ENCODE peak calls at places on chromosomes 2 and 18, in eight cellular contexts. One of them, this sample, is unnamed.

GRCh38 chr2:234191819-234192407 is 141.4 kb downstream of the SPP2 start:
- DNase-seq in epithelial cell of esophagus: peak
- DNase-seq in uterus: no peak
- DNase-seq in mammary epithelial cell: peak
- DNase-seq in A549: peak
- DNase-seq in GM12865: no peak
- DNase-seq in NB4: no peak
- DNase-seq in endodermal cell: no peak
- DNase-seq in this sample: peak

GRCh38 chr2:9261231-9261883 is 54.7 kb downstream of the ASAP2 start:
- DNase-seq in mammary epithelial cell: no peak
- DNase-seq in epithelial cell of esophagus: no peak
- DNase-seq in GM12865: no peak
- DNase-seq in endodermal cell: no peak
- DNase-seq in NB4: peak
- DNase-seq in A549: no peak
- DNase-seq in uterus: peak
- DNase-seq in this sample: peak

GRCh38 chr2:170848587-170848986 is 31.9 kb downstream of the GAD1 start:
- DNase-seq in epithelial cell of esophagus: peak
- DNase-seq in NB4: no peak
- DNase-seq in A549: no peak
- DNase-seq in GM12865: no peak
- DNase-seq in uterus: no peak
- DNase-seq in endodermal cell: peak
- DNase-seq in mammary epithelial cell: peak
- DNase-seq in this sample: peak

GRCh38 chr2:121907905-121908304 is 152.5 kb downstream of the TSN start:
- DNase-seq in NB4: peak
- DNase-seq in epithelial cell of esophagus: no peak
- DNase-seq in A549: no peak
- DNase-seq in uterus: no peak
- DNase-seq in endodermal cell: no peak
- DNase-seq in GM12865: no peak
- DNase-seq in mammary epithelial cell: no peak
- DNase-seq in this sample: no peak

GRCh38 chr2:7237476-7237875 is 320.3 kb downstream of the RNF144A start:
- DNase-seq in epithelial cell of esophagus: no peak
- DNase-seq in uterus: no peak
- DNase-seq in endodermal cell: no peak
- DNase-seq in GM12865: no peak
- DNase-seq in NB4: no peak
- DNase-seq in A549: no peak
- DNase-seq in mammary epithelial cell: no peak
- DNase-seq in this sample: no peak

GRCh38 chr2:36322108-36322507 is 33.5 kb upstream of the CRIM1 start:
- DNase-seq in NB4: peak
- DNase-seq in epithelial cell of esophagus: peak
- DNase-seq in A549: no peak
- DNase-seq in mammary epithelial cell: peak
- DNase-seq in uterus: no peak
- DNase-seq in endodermal cell: no peak
- DNase-seq in GM12865: no peak
- DNase-seq in this sample: peak

GRCh38 chr18:28458751-28459150 is 281.8 kb upstream of the CDH2 start:
- DNase-seq in GM12865: no peak
- DNase-seq in A549: no peak
- DNase-seq in uterus: no peak
- DNase-seq in epithelial cell of esophagus: no peak
- DNase-seq in endodermal cell: no peak
- DNase-seq in mammary epithelial cell: no peak
- DNase-seq in NB4: no peak
- DNase-seq in this sample: no peak

GRCh38 chr18:63202814-63203213 is 116.8 kb downstream of the BCL2 start:
- DNase-seq in endodermal cell: no peak
- DNase-seq in A549: no peak
- DNase-seq in NB4: no peak
- DNase-seq in uterus: no peak
- DNase-seq in epithelial cell of esophagus: no peak
- DNase-seq in mammary epithelial cell: no peak
- DNase-seq in GM12865: no peak
- DNase-seq in this sample: no peak

GRCh38 chr2:215830313-215830712 is 183.0 kb downstream of the MREG start:
- DNase-seq in A549: no peak
- DNase-seq in epithelial cell of esophagus: peak
- DNase-seq in uterus: peak
- DNase-seq in mammary epithelial cell: peak
- DNase-seq in GM12865: no peak
- DNase-seq in endodermal cell: no peak
- DNase-seq in NB4: peak
- DNase-seq in this sample: peak

GRCh38 chr2:60567919-60568874 is 14.7 kb upstream of the BCL11A start:
- DNase-seq in A549: no peak
- DNase-seq in endodermal cell: no peak
- DNase-seq in epithelial cell of esophagus: no peak
- DNase-seq in GM12865: no peak
- DNase-seq in uterus: no peak
- DNase-seq in NB4: no peak
- DNase-seq in mammary epithelial cell: no peak
- DNase-seq in this sample: no peak

DNA sequence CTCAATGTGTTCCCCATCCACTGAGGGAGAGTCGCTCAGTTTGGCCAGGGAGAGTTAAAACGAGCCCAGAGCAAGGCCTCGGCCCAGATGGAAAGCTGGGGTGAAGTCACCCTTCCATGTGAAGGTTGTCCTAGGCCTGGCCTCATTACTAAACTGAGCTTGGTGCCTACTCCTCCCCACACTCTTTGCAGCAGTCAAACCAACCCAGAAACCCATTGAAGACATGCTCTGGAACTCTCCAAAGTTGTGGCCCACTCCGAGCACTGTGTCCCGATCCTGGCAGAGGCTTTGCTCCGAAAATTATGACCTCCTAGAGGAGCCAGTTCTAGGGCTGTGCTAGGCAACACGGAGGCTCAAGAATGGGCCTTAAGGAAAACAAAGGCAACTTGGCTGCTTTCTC is 11.5 kb upstream of the CYP26B1 start:
- DNase-seq in A549: no peak
- DNase-seq in endodermal cell: peak
- DNase-seq in epithelial cell of esophagus: no peak
- DNase-seq in GM12865: no peak
- DNase-seq in mammary epithelial cell: no peak
- DNase-seq in uterus: no peak
- DNase-seq in NB4: no peak
- DNase-seq in this sample: no peak
- H3K4me3 ChIP-seq in A549: no peak
- H3K4me3 ChIP-seq in endodermal cell: no peak
- H3K4me3 ChIP-seq in epithelial cell of esophagus: no peak
- H3K4me3 ChIP-seq in GM12865: no peak
- H3K4me3 ChIP-seq in mammary epithelial cell: no peak
- H3K4me3 ChIP-seq in uterus: no peak
- H3K4me3 ChIP-seq in NB4: no peak
- H3K4me3 ChIP-seq in this sample: no peak

GRCh38 chr2:112480540-112481049 is 1.4 kb upstream of the TTL start:
- DNase-seq in epithelial cell of esophagus: peak
- DNase-seq in uterus: no peak
- DNase-seq in GM12865: peak
- DNase-seq in endodermal cell: no peak
- DNase-seq in NB4: no peak
- DNase-seq in A549: peak
- DNase-seq in mammary epithelial cell: no peak
- DNase-seq in this sample: no peak
- TF ChIP-seq CTCF in epithelial cell of esophagus: peak
- TF ChIP-seq CTCF in uterus: no peak
- TF ChIP-seq CTCF in GM12865: no peak
- TF ChIP-seq CTCF in endodermal cell: no peak
- TF ChIP-seq CTCF in NB4: no peak
- TF ChIP-seq CTCF in A549: no peak
- TF ChIP-seq CTCF in mammary epithelial cell: peak
- TF ChIP-seq CTCF in this sample: no peak

DNA sequence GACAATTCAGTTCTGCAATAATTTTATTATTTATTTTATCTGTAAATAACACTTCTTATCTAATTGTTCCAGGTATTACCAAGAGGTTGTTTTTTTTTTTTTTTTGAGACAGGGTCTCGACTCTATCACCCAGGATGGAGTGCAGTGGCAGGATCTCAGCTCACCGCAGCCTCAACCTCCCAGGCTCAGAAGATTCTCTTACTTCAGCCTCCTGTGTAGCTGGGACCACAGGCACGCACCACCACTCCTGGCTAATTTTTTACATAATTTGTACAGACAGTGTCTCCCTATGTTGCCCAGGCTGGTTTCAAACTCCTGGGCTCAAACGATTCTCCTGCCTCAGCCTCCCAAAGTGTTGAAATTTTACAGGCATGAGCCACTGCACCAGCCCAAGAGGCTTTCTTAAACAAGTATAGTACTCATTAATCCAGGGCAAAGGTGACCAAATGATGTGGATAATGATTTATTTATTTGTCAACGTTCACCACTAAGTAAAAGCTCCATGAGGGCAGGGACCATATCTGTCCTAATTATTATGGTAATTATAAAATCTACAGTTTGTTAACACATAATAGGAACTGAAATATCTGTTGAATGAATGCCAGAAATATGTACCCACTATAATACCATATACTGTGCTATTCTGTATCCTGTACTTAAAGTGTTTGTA is 12.0 kb downstream of the STK17B start:
- DNase-seq in endodermal cell: no peak
- DNase-seq in epithelial cell of esophagus: no peak
- DNase-seq in uterus: no peak
- DNase-seq in GM12865: no peak
- DNase-seq in A549: no peak
- DNase-seq in NB4: no peak
- DNase-seq in mammary epithelial cell: no peak
- DNase-seq in this sample: no peak
- H3K4me3 ChIP-seq in endodermal cell: no peak
- H3K4me3 ChIP-seq in epithelial cell of esophagus: no peak
- H3K4me3 ChIP-seq in uterus: no peak
- H3K4me3 ChIP-seq in GM12865: no peak
- H3K4me3 ChIP-seq in A549: no peak
- H3K4me3 ChIP-seq in NB4: peak
- H3K4me3 ChIP-seq in mammary epithelial cell: no peak
- H3K4me3 ChIP-seq in this sample: no peak

DNA sequence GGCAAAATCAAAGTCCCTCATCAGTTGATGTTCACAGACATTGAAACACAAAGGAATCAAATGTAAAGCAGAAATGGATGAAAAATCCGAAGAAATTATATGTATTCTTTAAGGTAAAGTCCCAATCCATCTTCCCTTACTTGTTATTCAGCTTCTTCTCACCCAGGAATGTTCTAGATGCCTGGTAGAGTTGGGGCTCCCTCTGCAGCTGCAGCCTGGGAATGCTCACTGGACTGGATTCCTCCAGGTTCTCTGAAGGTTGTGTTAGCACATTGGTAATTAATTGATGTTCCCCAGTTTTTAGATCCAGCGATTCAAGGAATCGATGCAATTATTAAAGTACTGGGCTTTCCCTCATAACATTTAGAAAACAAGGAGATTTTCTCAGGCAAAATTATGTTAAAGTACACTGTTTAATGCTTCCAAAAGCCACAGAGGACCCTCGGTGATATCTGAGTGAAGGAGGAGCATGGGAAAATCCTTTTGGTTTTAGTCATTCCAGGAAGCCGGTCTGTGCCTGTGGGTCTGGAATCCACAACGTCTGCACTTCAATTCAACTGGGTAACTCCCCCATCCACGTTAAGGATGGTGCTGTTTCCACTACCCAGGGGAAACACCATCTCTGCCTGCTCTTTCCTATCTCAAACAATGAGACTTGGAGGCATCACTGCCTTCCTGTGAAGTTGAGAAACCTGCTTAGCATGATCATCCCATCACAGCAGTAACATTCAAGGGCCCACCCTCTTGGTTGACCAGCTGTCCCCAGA is 22.0 kb downstream of the NTSR2 start:
- DNase-seq in GM12865: no peak
- DNase-seq in epithelial cell of esophagus: peak
- DNase-seq in A549: no peak
- DNase-seq in NB4: no peak
- DNase-seq in uterus: no peak
- DNase-seq in endodermal cell: peak
- DNase-seq in mammary epithelial cell: peak
- DNase-seq in this sample: peak
- TF ChIP-seq CTCF in GM12865: no peak
- TF ChIP-seq CTCF in epithelial cell of esophagus: peak
- TF ChIP-seq CTCF in A549: no peak
- TF ChIP-seq CTCF in NB4: no peak
- TF ChIP-seq CTCF in uterus: no peak
- TF ChIP-seq CTCF in endodermal cell: peak
- TF ChIP-seq CTCF in mammary epithelial cell: peak
- TF ChIP-seq CTCF in this sample: peak

GRCh38 chr2:39119732-39120520 is 925 bp downstream of the SOS1 start:
- DNase-seq in A549: peak
- DNase-seq in uterus: peak
- DNase-seq in NB4: peak
- DNase-seq in mammary epithelial cell: peak
- DNase-seq in endodermal cell: peak
- DNase-seq in epithelial cell of esophagus: peak
- DNase-seq in GM12865: peak
- DNase-seq in this sample: peak
- H3K4me3 ChIP-seq in A549: peak
- H3K4me3 ChIP-seq in uterus: peak
- H3K4me3 ChIP-seq in NB4: peak
- H3K4me3 ChIP-seq in mammary epithelial cell: peak
- H3K4me3 ChIP-seq in endodermal cell: peak
- H3K4me3 ChIP-seq in epithelial cell of esophagus: peak
- H3K4me3 ChIP-seq in GM12865: peak
- H3K4me3 ChIP-seq in this sample: peak

GRCh38 chr2:237865623-237866041 is 6.2 kb downstream of the RAMP1 start:
- DNase-seq in uterus: no peak
- DNase-seq in endodermal cell: peak
- DNase-seq in NB4: peak
- DNase-seq in A549: no peak
- DNase-seq in epithelial cell of esophagus: no peak
- DNase-seq in GM12865: no peak
- DNase-seq in mammary epithelial cell: no peak
- DNase-seq in this sample: peak
- TF ChIP-seq CTCF in uterus: no peak
- TF ChIP-seq CTCF in endodermal cell: peak
- TF ChIP-seq CTCF in NB4: peak
- TF ChIP-seq CTCF in A549: no peak
- TF ChIP-seq CTCF in epithelial cell of esophagus: no peak
- TF ChIP-seq CTCF in GM12865: no peak
- TF ChIP-seq CTCF in mammary epithelial cell: peak
- TF ChIP-seq CTCF in this sample: peak